ENCODE peak calls at places on chromosomes 11 and 22, in nine cellular contexts. U, Q, K, O, N, G, T, X and L are unnamed samples.

GRCh38 chr11:98621767-98622166 is 399.0 kb upstream of the CNTN5 start:
- DNase-seq in U (no peak), Q (no peak), K (no peak), O (no peak), N (no peak), G (no peak), T (no peak), X (no peak), L (no peak)

GRCh38 chr11:71078482-71078881 is 173.9 kb downstream of the SHANK2 start:
- DNase-seq in U (no peak), Q (no peak), K (no peak), O (no peak), N (no peak), G (no peak), T (no peak), X (no peak), L (no peak)

GRCh38 chr11:2742611-2743426 is 43.0 kb upstream of the KCNQ1OT1 start:
- DNase-seq in U (peak), Q (no peak), K (no peak), O (no peak), N (no peak), G (no peak), T (no peak), X (no peak), L (no peak)

GRCh38 chr11:115928811-115929210 is 424.6 kb upstream of the CADM1 start:
- DNase-seq in U (no peak), Q (no peak), K (no peak), O (no peak), N (no peak), G (no peak), T (no peak), X (no peak), L (no peak)

GRCh38 chr11:35526370-35526792 is 965 bp upstream of the PAMR1 start:
- DNase-seq in U (no peak), Q (no peak), K (no peak), O (peak), N (peak), G (no peak), T (no peak), X (no peak), L (no peak)

GRCh38 chr11:94876645-94877445 is 96.5 kb downstream of the CWC15 start:
- DNase-seq in U (peak), Q (no peak), K (peak), O (no peak), N (peak), G (peak), T (peak), X (peak), L (peak)

GRCh38 chr11:24779791-24780190 is 282.9 kb downstream of the LUZP2 start:
- DNase-seq in U (no peak), Q (no peak), K (no peak), O (peak), N (peak), G (no peak), T (no peak), X (no peak), L (no peak)

GRCh38 chr11:64164392-64165312 is 1.3 kb downstream of the MACROD1 start:
- DNase-seq in U (peak), Q (no peak), K (no peak), O (peak), N (no peak), G (no peak), T (no peak), X (no peak), L (no peak)

GRCh38 chr22:38460367-38460952 is 5.5 kb upstream of the KCNJ4 start:
- DNase-seq in U (no peak), Q (no peak), K (no peak), O (no peak), N (no peak), G (no peak), T (no peak), X (no peak), L (no peak)

GRCh38 chr22:22986008-22986407 is 84.3 kb upstream of the GNAZ start:
- DNase-seq in U (no peak), Q (no peak), K (no peak), O (no peak), N (no peak), G (no peak), T (no peak), X (no peak), L (no peak)

GRCh38 chr11:2825261-2825885 is 60.2 kb downstream of the CDKN1C start:
- DNase-seq in U (peak), Q (no peak), K (peak), O (no peak), N (peak), G (peak), T (peak), X (peak), L (no peak)

GRCh38 chr11:112352907-112353306 is 92.2 kb upstream of the PLET1 start:
- DNase-seq in U (no peak), Q (no peak), K (no peak), O (no peak), N (no peak), G (no peak), T (no peak), X (no peak), L (no peak)

GRCh38 chr11:110376711-110377324 is 52.9 kb upstream of the FDX1 start:
- DNase-seq in U (peak), Q (no peak), K (peak), O (peak), N (peak), G (peak), T (peak), X (peak), L (no peak)

GRCh38 chr11:118530683-118531596 is at the start of gene TMEM25:
- DNase-seq in U (peak), Q (peak), K (no peak), O (peak), N (peak), G (no peak), T (no peak), X (peak), L (peak)

GRCh38 chr11:12818333-12819015 is 144.3 kb downstream of the TEAD1 start:
- DNase-seq in U (no peak), Q (no peak), K (no peak), O (no peak), N (peak), G (no peak), T (peak), X (no peak), L (no peak)

GRCh38 chr11:59574932-59575904 is 40.4 kb downstream of the OSBP start:
- DNase-seq in U (no peak), Q (no peak), K (no peak), O (peak), N (no peak), G (no peak), T (no peak), X (no peak), L (no peak)

GRCh38 chr11:77547863-77548551 is 41.7 kb upstream of the AQP11 start:
- DNase-seq in U (no peak), Q (no peak), K (peak), O (peak), N (peak), G (peak), T (peak), X (peak), L (no peak)

GRCh38 chr22:20530368-20531153 is 23.2 kb downstream of the MED15 start:
- DNase-seq in U (no peak), Q (no peak), K (no peak), O (no peak), N (peak), G (no peak), T (no peak), X (peak), L (no peak)

GRCh38 chr11:131491503-131491902 is 121.1 kb downstream of the NTM start:
- DNase-seq in U (no peak), Q (no peak), K (no peak), O (no peak), N (peak), G (no peak), T (peak), X (peak), L (no peak)

GRCh38 chr11:103257360-103257759 is 148.1 kb downstream of the DYNC2H1 start:
- DNase-seq in U (no peak), Q (no peak), K (no peak), O (peak), N (peak), G (no peak), T (no peak), X (no peak), L (no peak)

GRCh38 chr11:114088836-114089235 is 29.3 kb downstream of the ZBTB16 start:
- DNase-seq in U (no peak), Q (no peak), K (no peak), O (no peak), N (no peak), G (no peak), T (no peak), X (no peak), L (no peak)

GRCh38 chr22:35418088-35418487 is 18.1 kb downstream of the MCM5 start:
- DNase-seq in U (no peak), Q (no peak), K (no peak), O (no peak), N (no peak), G (no peak), T (peak), X (peak), L (no peak)

GRCh38 chr11:94650756-94651155 is 83.6 kb downstream of the PIWIL4 start:
- DNase-seq in U (peak), Q (no peak), K (peak), O (no peak), N (peak), G (peak), T (peak), X (peak), L (no peak)

GRCh38 chr11:36361901-36362391 is 65.9 kb downstream of the PRR5L start:
- DNase-seq in U (no peak), Q (no peak), K (peak), O (peak), N (peak), G (peak), T (peak), X (peak), L (no peak)

GRCh38 chr11:69801513-69802335 is 17.5 kb downstream of the FGF3 start:
- DNase-seq in U (no peak), Q (peak), K (no peak), O (peak), N (peak), G (no peak), T (no peak), X (no peak), L (peak)

GRCh38 chr22:44689173-44689572 is 12.8 kb upstream of the PRR5 start:
- DNase-seq in U (no peak), Q (no peak), K (no peak), O (no peak), N (no peak), G (no peak), T (no peak), X (no peak), L (no peak)

GRCh38 chr22:50216684-50217520 is 16.1 kb downstream of the SELENOO start:
- DNase-seq in U (no peak), Q (no peak), K (no peak), O (no peak), N (no peak), G (no peak), T (no peak), X (no peak), L (no peak)
- TF ChIP-seq CTCF in U (no peak), Q (no peak), K (no peak), O (no peak), N (no peak), G (no peak), T (no peak), X (no peak), L (no peak)

GRCh38 chr11:134861490-134862107 is 449.6 kb upstream of the B3GAT1 start:
- DNase-seq in U (no peak), Q (no peak), K (no peak), O (no peak), N (no peak), G (no peak), T (no peak), X (no peak), L (no peak)
- TF ChIP-seq CTCF in U (peak), Q (no peak), K (no peak), O (peak), N (peak), G (no peak), T (no peak), X (no peak), L (no peak)

GRCh38 chr11:120985718-120986569 is 38.0 kb upstream of the TBCEL start:
- DNase-seq in U (peak), Q (peak), K (no peak), O (peak), N (peak), G (no peak), T (no peak), X (peak), L (peak)
- TF ChIP-seq CTCF in U (peak), Q (peak), K (peak), O (peak), N (no peak), G (no peak), T (no peak), X (no peak), L (peak)

DNA sequence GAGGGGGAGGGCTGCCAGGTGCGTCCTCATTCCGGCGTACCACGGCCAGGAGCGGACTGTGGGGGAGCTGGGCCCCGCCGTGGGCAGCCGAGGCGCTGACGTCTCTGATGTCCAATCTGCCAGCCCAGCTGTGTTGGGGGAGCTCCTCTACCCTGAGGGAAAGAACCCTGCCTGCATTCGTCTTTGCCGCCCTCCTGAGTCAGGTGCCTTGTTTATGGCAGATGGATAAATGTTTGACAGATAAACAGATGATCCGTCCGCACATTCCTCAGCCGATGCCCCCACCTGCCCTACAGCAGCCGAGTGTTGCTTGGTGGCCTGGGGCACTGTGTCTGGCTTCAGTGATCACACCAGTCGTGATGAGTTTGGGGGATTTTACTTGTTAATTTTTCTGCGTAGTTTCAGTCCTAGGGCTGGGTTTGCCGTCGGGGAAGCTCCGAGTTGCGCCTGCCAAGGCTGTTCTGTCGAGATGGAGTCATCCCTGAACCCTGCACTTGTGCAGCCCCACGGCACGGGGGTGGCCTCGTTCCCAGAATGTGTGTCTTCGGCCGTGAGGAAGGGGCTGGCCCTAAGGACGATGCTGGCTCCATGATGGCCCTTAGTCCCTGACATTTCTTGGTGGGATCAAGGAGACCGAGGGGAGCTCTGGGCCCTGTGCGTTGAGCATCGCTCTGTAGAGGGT is 1083.9 kb downstream of the BRD1 start:
- DNase-seq in U (no peak), Q (peak), K (no peak), O (no peak), N (no peak), G (no peak), T (no peak), X (no peak), L (no peak)
- TF ChIP-seq CTCF in U (no peak), Q (no peak), K (no peak), O (no peak), N (no peak), G (no peak), T (no peak), X (no peak), L (no peak)

DNA sequence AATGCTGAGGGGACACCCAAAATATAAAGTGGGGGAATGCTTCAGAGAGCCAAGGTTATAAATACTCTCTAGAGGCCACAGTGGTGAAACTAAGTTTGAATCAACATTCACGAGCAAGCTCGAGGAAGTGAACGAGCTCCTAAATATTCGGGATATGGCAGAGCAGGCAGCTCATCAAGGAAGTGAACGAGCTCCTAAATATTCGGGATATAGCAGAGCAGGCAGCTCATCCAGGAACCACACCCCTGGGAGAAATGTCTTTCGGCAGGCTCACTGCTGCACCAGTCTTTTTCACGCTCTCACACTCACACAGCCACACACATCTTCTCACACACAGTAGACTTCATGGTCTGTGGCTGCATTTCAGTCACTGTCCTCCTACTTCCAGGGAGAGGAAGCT is 787.5 kb downstream of the OPCML start:
- DNase-seq in U (no peak), Q (no peak), K (no peak), O (no peak), N (no peak), G (no peak), T (peak), X (peak), L (no peak)
- TF ChIP-seq CTCF in U (no peak), Q (no peak), K (no peak), O (no peak), N (no peak), G (no peak), T (no peak), X (no peak), L (no peak)

DNA sequence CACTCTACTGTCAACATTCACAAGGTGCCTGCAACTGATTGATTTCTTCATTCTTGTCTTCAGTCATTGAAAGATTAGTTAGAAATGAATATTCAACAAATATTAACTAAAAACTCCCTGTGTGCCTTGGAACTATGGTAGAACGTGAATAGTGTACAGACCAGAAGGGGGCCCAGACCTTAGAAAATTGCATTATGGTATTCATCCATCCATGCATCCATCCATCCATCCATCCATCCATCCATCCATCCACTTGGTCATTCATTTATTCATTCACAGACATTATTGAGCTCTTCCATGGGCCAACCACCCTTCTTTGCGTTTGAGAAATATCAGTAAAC is 10.2 kb upstream of the ACCSL start:
- DNase-seq in U (no peak), Q (no peak), K (no peak), O (no peak), N (no peak), G (no peak), T (no peak), X (no peak), L (no peak)
- TF ChIP-seq CTCF in U (peak), Q (no peak), K (no peak), O (peak), N (no peak), G (no peak), T (no peak), X (no peak), L (no peak)

GRCh38 chr11:6629573-6629891 is 10.3 kb upstream of the TPP1 start:
- DNase-seq in U (no peak), Q (no peak), K (no peak), O (no peak), N (no peak), G (no peak), T (no peak), X (no peak), L (no peak)
- TF ChIP-seq CTCF in U (no peak), Q (no peak), K (no peak), O (no peak), N (no peak), G (no peak), T (no peak), X (no peak), L (no peak)

GRCh38 chr11:1573077-1573846 is 1.2 kb upstream of the DUSP8 start:
- DNase-seq in U (peak), Q (peak), K (no peak), O (no peak), N (no peak), G (no peak), T (no peak), X (no peak), L (no peak)

GRCh38 chr11:1573847-1574255 is 1.8 kb upstream of the DUSP8 start:
- DNase-seq in U (peak), Q (no peak), K (no peak), O (no peak), N (no peak), G (no peak), T (no peak), X (no peak), L (no peak)

GRCh38 chr11:1576825-1577224 is 4.8 kb upstream of the DUSP8 start:
- DNase-seq in U (no peak), Q (no peak), K (no peak), O (no peak), N (no peak), G (no peak), T (no peak), X (no peak), L (no peak)

GRCh38 chr11:1572200-1573076 is at the start of gene DUSP8:
- DNase-seq in U (peak), Q (peak), K (peak), O (peak), N (peak), G (peak), T (no peak), X (peak), L (peak)

DNA sequence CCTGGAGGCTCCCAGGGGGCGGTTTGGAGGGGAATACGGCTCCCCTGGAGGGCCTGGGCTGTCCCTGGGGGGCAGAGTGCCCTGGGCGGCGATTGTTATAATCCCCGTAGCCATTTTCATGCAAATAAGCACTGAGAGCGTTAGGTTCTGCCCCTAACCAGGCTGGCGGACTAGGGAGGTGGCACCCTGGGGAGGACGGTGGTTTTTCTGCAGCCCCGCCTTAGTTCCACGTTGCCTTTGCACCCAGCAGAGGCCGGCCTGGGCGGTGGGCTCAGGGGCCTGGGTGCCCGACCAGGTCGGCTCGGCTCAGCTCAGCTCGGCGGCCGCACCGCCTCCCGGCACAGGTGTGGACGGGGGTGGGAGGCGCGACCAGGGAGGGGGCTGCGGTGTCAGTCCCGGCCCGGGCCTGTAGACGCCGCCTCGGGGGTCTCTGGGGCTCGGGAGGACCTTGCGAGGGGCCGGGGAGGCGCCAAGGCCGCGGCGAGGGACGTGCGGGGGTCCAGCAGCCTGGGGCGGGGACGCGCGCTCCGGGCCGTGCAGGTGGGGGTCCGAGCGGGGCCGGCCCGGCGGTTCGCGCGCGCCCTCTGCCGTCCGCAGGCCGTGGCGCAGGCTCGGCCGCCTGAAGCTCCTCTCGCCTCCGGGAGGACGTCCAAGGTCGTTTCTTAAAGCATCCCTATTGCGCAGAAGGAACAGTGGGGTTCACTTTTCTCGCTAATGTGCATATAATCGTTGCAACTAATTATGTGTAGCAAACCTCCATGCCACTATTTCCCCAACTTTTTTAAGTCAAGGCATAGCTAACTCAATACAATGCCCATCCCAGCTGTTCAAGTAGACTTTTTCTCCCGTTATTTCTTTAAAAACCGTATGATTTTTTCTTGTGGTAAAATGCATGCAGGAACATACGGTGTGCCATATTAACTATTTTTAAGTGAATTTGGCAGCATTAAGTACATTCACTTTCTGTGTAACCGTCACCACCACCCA is 2.5 kb upstream of the DUSP8 start:
- DNase-seq in U (peak), Q (peak), K (no peak), O (peak), N (peak), G (no peak), T (no peak), X (peak), L (peak)
- TF ChIP-seq CTCF in U (peak), Q (peak), K (peak), O (peak), N (peak), G (no peak), T (peak), X (peak), L (peak)